ENCODE peak calls at places on chromosome X, in ten cellular contexts. J is stimulated activated CD4-positive, alpha-beta T cell treated with anti-CD3 and anti-CD28 coated beads, TNF-alpha, amount 100 ng/mL, for 4 hours; Z is testis; H is fibroblast of the conjunctiva; T is prostate gland; N is Calu3; M is GM06990; P is stimulated activated CD8-positive, alpha-beta memory T cell treated with anti-CD3 and anti-CD28 coated beads, Interleukin-2, amount 100 ng/mL, for 1 hour; K is HT1080; X is SHP77 treated with DMSO at 0.1 percent for 48 hours. A is an unnamed sample.

GRCh38 chrX:138026211-138026610 is 460.3 kb downstream of the ZIC3 start:
- DNase-seq in J (no peak), Z (no peak), H (no peak), T (no peak), N (no peak), M (no peak), P (no peak), K (peak), X (peak), A (no peak)

GRCh38 chrX:45849261-45849660 is 648.6 kb upstream of the DIPK2B start:
- DNase-seq in J (no peak), Z (no peak), H (peak), T (peak), N (peak), M (no peak), P (no peak), K (peak), X (no peak), A (no peak)

GRCh38 chrX:106955004-106955772 is 35.0 kb downstream of the CLDN2 start:
- DNase-seq in J (no peak), Z (no peak), H (no peak), T (no peak), N (no peak), M (no peak), P (no peak), K (peak), X (no peak), A (no peak)

GRCh38 chrX:126027229-126027628 is 138.9 kb downstream of the DCAF12L2 start:
- DNase-seq in J (no peak), Z (no peak), H (no peak), T (no peak), N (no peak), M (no peak), P (no peak), K (no peak), X (no peak), A (no peak)

GRCh38 chrX:39736219-39737211 is 361.2 kb downstream of the BCOR start:
- DNase-seq in J (no peak), Z (peak), H (peak), T (peak), N (peak), M (no peak), P (no peak), K (peak), X (no peak), A (peak)

GRCh38 chrX:53288173-53288572 is 6.8 kb upstream of the IQSEC2 start:
- DNase-seq in J (no peak), Z (no peak), H (no peak), T (no peak), N (no peak), M (no peak), P (no peak), K (no peak), X (no peak), A (peak)

GRCh38 chrX:134171661-134172587 is 65.1 kb upstream of the CCDC160 start:
- DNase-seq in J (no peak), Z (peak), H (no peak), T (peak), N (peak), M (no peak), P (no peak), K (no peak), X (no peak), A (peak)

GRCh38 chrX:39331062-39331704 is 529.9 kb downstream of the MID1IP1 start:
- DNase-seq in J (no peak), Z (no peak), H (no peak), T (no peak), N (no peak), M (no peak), P (no peak), K (no peak), X (no peak), A (no peak)

GRCh38 chrX:149540133-149540620 is 635 bp upstream of the EOLA1 start:
- DNase-seq in J (peak), Z (peak), H (peak), T (peak), N (peak), M (no peak), P (peak), K (no peak), X (no peak), A (peak)

GRCh38 chrX:1389181-1389992 is 2.5 kb downstream of the SLC25A6 start:
- DNase-seq in J (no peak), Z (peak), H (no peak), T (no peak), N (no peak), M (no peak), P (no peak), K (no peak), X (no peak), A (peak)

GRCh38 chrX:130282151-130282550 is 13.5 kb upstream of the ZNF280C start:
- DNase-seq in J (no peak), Z (no peak), H (no peak), T (no peak), N (no peak), M (no peak), P (no peak), K (no peak), X (no peak), A (no peak)

GRCh38 chrX:108900333-108900732 is 164.0 kb upstream of the IRS4 start:
- DNase-seq in J (no peak), Z (no peak), H (no peak), T (no peak), N (no peak), M (no peak), P (no peak), K (no peak), X (no peak), A (no peak)

GRCh38 chrX:68808686-68809357 is 20.0 kb upstream of the EFNB1 start:
- DNase-seq in J (no peak), Z (peak), H (no peak), T (no peak), N (no peak), M (no peak), P (no peak), K (peak), X (no peak), A (no peak)

GRCh38 chrX:80431502-80431832 is 11.2 kb downstream of the TENT5D start:
- DNase-seq in J (no peak), Z (no peak), H (no peak), T (no peak), N (no peak), M (no peak), P (no peak), K (no peak), X (no peak), A (no peak)

GRCh38 chrX:119687661-119688413 is 5.1 kb downstream of the SEPTIN6 start:
- DNase-seq in J (no peak), Z (no peak), H (no peak), T (no peak), N (no peak), M (no peak), P (no peak), K (no peak), X (no peak), A (no peak)

GRCh38 chrX:22124098-22124497 is 92.0 kb downstream of the PHEX start:
- DNase-seq in J (no peak), Z (no peak), H (no peak), T (no peak), N (no peak), M (no peak), P (no peak), K (no peak), X (no peak), A (no peak)

GRCh38 chrX:71532078-71532752 is 689 bp upstream of the OGT start:
- DNase-seq in J (no peak), Z (peak), H (no peak), T (no peak), N (peak), M (peak), P (no peak), K (peak), X (no peak), A (no peak)

GRCh38 chrX:5306654-5307121 is 922.0 kb downstream of the NLGN4X start:
- DNase-seq in J (no peak), Z (no peak), H (no peak), T (no peak), N (no peak), M (no peak), P (no peak), K (peak), X (no peak), A (no peak)

GRCh38 chrX:39854772-39855747 is 242.7 kb downstream of the BCOR start:
- DNase-seq in J (peak), Z (no peak), H (no peak), T (no peak), N (no peak), M (peak), P (peak), K (no peak), X (no peak), A (no peak)

GRCh38 chrX:134601240-134601639 is 57.0 kb downstream of the PLAC1 start:
- DNase-seq in J (no peak), Z (no peak), H (no peak), T (no peak), N (no peak), M (no peak), P (no peak), K (no peak), X (no peak), A (no peak)

GRCh38 chrX:121307441-121307840 is 260.0 kb downstream of the GLUD2 start:
- DNase-seq in J (no peak), Z (no peak), H (no peak), T (no peak), N (no peak), M (peak), P (no peak), K (no peak), X (no peak), A (no peak)

GRCh38 chrX:77493677-77494553 is 46.7 kb downstream of the FGF16 start:
- DNase-seq in J (no peak), Z (no peak), H (peak), T (no peak), N (no peak), M (no peak), P (no peak), K (peak), X (no peak), A (no peak)

GRCh38 chrX:73127700-73128241 is 48.5 kb upstream of the PABPC1L2A start:
- DNase-seq in J (no peak), Z (peak), H (peak), T (no peak), N (no peak), M (no peak), P (no peak), K (peak), X (no peak), A (no peak)

GRCh38 chrX:154097003-154097596 is 417 bp downstream of the MECP2 start:
- DNase-seq in J (peak), Z (peak), H (peak), T (peak), N (peak), M (peak), P (peak), K (peak), X (no peak), A (peak)

GRCh38 chrX:129695937-129696336 is 41.2 kb upstream of the APLN start:
- DNase-seq in J (no peak), Z (no peak), H (no peak), T (no peak), N (no peak), M (no peak), P (no peak), K (no peak), X (no peak), A (no peak)

GRCh38 chrX:19931146-19931545 is 43.7 kb upstream of the SH3KBP1 start:
- DNase-seq in J (no peak), Z (no peak), H (no peak), T (no peak), N (no peak), M (no peak), P (no peak), K (no peak), X (no peak), A (no peak)

GRCh38 chrX:130165703-130166502 is at the start of gene AIFM1:
- DNase-seq in J (peak), Z (peak), H (peak), T (peak), N (peak), M (peak), P (peak), K (peak), X (peak), A (peak)

GRCh38 chrX:142266417-142266816 is 61.3 kb upstream of the MAGEC2 start:
- DNase-seq in J (no peak), Z (no peak), H (no peak), T (no peak), N (no peak), M (no peak), P (no peak), K (no peak), X (no peak), A (no peak)

GRCh38 chrX:144259054-144259453 is 375.2 kb downstream of the UBE2NL start:
- DNase-seq in J (no peak), Z (no peak), H (no peak), T (no peak), N (no peak), M (no peak), P (no peak), K (no peak), X (no peak), A (no peak)

GRCh38 chrX:118560380-118560932 is 64.8 kb downstream of the DOCK11 start:
- DNase-seq in J (no peak), Z (no peak), H (no peak), T (no peak), N (no peak), M (no peak), P (no peak), K (no peak), X (no peak), A (no peak)

GRCh38 chrX:134634691-134635090 is 23.6 kb downstream of the PLAC1 start:
- DNase-seq in J (no peak), Z (no peak), H (peak), T (no peak), N (no peak), M (no peak), P (no peak), K (no peak), X (no peak), A (no peak)

GRCh38 chrX:20029728-20030127 is 38.9 kb upstream of the BCLAF3 start:
- DNase-seq in J (no peak), Z (no peak), H (no peak), T (peak), N (peak), M (no peak), P (no peak), K (no peak), X (no peak), A (no peak)

GRCh38 chrX:45806410-45807121 is 605.9 kb upstream of the DIPK2B start:
- DNase-seq in J (no peak), Z (no peak), H (peak), T (no peak), N (no peak), M (peak), P (no peak), K (peak), X (no peak), A (no peak)

GRCh38 chrX:39356119-39356807 is 555.0 kb downstream of the MID1IP1 start:
- DNase-seq in J (no peak), Z (no peak), H (no peak), T (no peak), N (no peak), M (no peak), P (no peak), K (no peak), X (no peak), A (no peak)

GRCh38 chrX:131711478-131711867 is 167.6 kb downstream of the OR13H1 start:
- DNase-seq in J (no peak), Z (no peak), H (no peak), T (no peak), N (no peak), M (no peak), P (no peak), K (no peak), X (no peak), A (no peak)

GRCh38 chrX:2708016-2708415 is 16.9 kb downstream of the CD99 start:
- DNase-seq in J (no peak), Z (no peak), H (no peak), T (no peak), N (no peak), M (no peak), P (no peak), K (peak), X (no peak), A (no peak)

GRCh38 chrX:134774190-134775048 is 116.1 kb upstream of the PLAC1 start:
- DNase-seq in J (no peak), Z (no peak), H (no peak), T (no peak), N (no peak), M (no peak), P (no peak), K (no peak), X (no peak), A (no peak)

GRCh38 chrX:42797646-42798045 is 19.7 kb upstream of the PPP1R2C start:
- DNase-seq in J (no peak), Z (no peak), H (no peak), T (no peak), N (peak), M (no peak), P (no peak), K (no peak), X (no peak), A (no peak)